ENCODE peak calls at places on chromosome 21, in eight cellular contexts. C, J, I, Q, K, F, X and G are unnamed samples.

GRCh38 chr21:33419538-33420123 is 16.4 kb downstream of the IFNGR2 start:
- DNase-seq in C (peak; percentile 74), J (no peak), I (no peak), Q (peak; percentile 53), K (peak; percentile 81), F (no peak), X (peak; percentile 53), G (peak; percentile 86)

GRCh38 chr21:16113052-16113715 is 383.4 kb downstream of the USP25 start:
- DNase-seq in C (no peak), J (peak; percentile 29), I (no peak), Q (no peak), K (no peak), F (no peak), X (no peak), G (no peak)

GRCh38 chr21:25039461-25040380 is 567.6 kb downstream of the MRPL39 start:
- DNase-seq in C (no peak), J (no peak), I (no peak), Q (peak; percentile 65), K (no peak), F (no peak), X (no peak), G (no peak)

GRCh38 chr21:16037386-16037785 is 307.6 kb downstream of the USP25 start:
- DNase-seq in C (peak; percentile 21), J (no peak), I (no peak), Q (peak; percentile 24), K (peak; percentile 2), F (no peak), X (no peak), G (no peak)

GRCh38 chr21:32322676-32323075 is 24.0 kb downstream of the MRAP start:
- DNase-seq in C (no peak), J (no peak), I (no peak), Q (no peak), K (no peak), F (no peak), X (no peak), G (no peak)

GRCh38 chr21:9839011-9839661 is 682.2 kb upstream of the TPTE start:
- DNase-seq in C (no peak), J (no peak), I (no peak), Q (no peak), K (no peak), F (no peak), X (no peak), G (peak; percentile 9)

GRCh38 chr21:17585875-17586450 is 26.7 kb downstream of the BTG3 start:
- DNase-seq in C (peak; percentile 71), J (peak; percentile 38), I (no peak), Q (peak; percentile 67), K (peak; percentile 76), F (peak; percentile 41), X (peak; percentile 46), G (peak; percentile 78)

GRCh38 chr21:45482899-45483821 is 59.1 kb downstream of the SLC19A1 start:
- DNase-seq in C (no peak), J (no peak), I (no peak), Q (no peak), K (no peak), F (no peak), X (no peak), G (no peak)

GRCh38 chr21:9758141-9758540 is 763.2 kb upstream of the TPTE start:
- DNase-seq in C (no peak), J (no peak), I (no peak), Q (no peak), K (no peak), F (no peak), X (no peak), G (no peak)

GRCh38 chr21:37878946-37879660 is 37.2 kb downstream of the KCNJ6 start:
- DNase-seq in C (peak; percentile 51), J (no peak), I (no peak), Q (peak; percentile 79), K (peak; percentile 41), F (no peak), X (peak; percentile 89), G (no peak)

GRCh38 chr21:45590726-45591618 is 48.7 kb upstream of the SLC19A1 start:
- DNase-seq in C (peak; percentile 16), J (no peak), I (no peak), Q (no peak), K (no peak), F (no peak), X (no peak), G (peak; percentile 79)

GRCh38 chr21:18155508-18156193 is 89.0 kb upstream of the CHODL start:
- DNase-seq in C (peak; percentile 34), J (no peak), I (no peak), Q (peak; percentile 55), K (peak; percentile 6), F (no peak), X (peak; percentile 6), G (no peak)

GRCh38 chr21:45538381-45539045 is 3.7 kb downstream of the SLC19A1 start:
- DNase-seq in C (no peak), J (no peak), I (no peak), Q (no peak), K (no peak), F (no peak), X (no peak), G (peak; percentile 78)

GRCh38 chr21:46079357-46080170 is 18.3 kb upstream of the COL6A2 start:
- DNase-seq in C (peak; percentile 62), J (no peak), I (peak; percentile 28), Q (peak; percentile 89), K (peak; percentile 73), F (no peak), X (peak; percentile 77), G (peak; percentile 98)

GRCh38 chr21:45253180-45253579 is 34.5 kb downstream of the POFUT2 start:
- DNase-seq in C (no peak), J (no peak), I (no peak), Q (peak; percentile 22), K (peak; percentile 25), F (no peak), X (peak; percentile 40), G (peak; percentile 92)

GRCh38 chr21:35370671-35371070 is 321.6 kb upstream of the RUNX1 start:
- DNase-seq in C (no peak), J (no peak), I (no peak), Q (no peak), K (no peak), F (no peak), X (no peak), G (no peak)
- H3K4me3 ChIP-seq in C (no peak overlapping the region), J (no peak overlapping the region), I (no peak overlapping the region), Q (no peak overlapping the region), K (no peak overlapping the region), F (no peak overlapping the region), X (no peak overlapping the region), G (no peak overlapping the region)

GRCh38 chr21:42308161-42308913 is 6.9 kb downstream of the TFF3 start:
- DNase-seq in C (no peak), J (no peak), I (no peak), Q (no peak), K (no peak), F (no peak), X (no peak), G (peak; percentile 68)

GRCh38 chr21:42309753-42310213 is 5.4 kb downstream of the TFF3 start:
- DNase-seq in C (peak; percentile 31), J (peak; percentile 85), I (peak; percentile 56), Q (peak; percentile 4), K (peak; percentile 9), F (no peak), X (peak; percentile 18), G (peak; percentile 91)

GRCh38 chr21:42310411-42311001 is 4.7 kb downstream of the TFF3 start:
- DNase-seq in C (no peak), J (peak; percentile 70), I (no peak), Q (no peak), K (no peak), F (no peak), X (no peak), G (peak; percentile 48)

GRCh38 chr21:42307106-42307505 is 8.1 kb downstream of the TFF3 start:
- DNase-seq in C (no peak), J (no peak), I (no peak), Q (no peak), K (no peak), F (no peak), X (no peak), G (peak; percentile 80)

DNA sequence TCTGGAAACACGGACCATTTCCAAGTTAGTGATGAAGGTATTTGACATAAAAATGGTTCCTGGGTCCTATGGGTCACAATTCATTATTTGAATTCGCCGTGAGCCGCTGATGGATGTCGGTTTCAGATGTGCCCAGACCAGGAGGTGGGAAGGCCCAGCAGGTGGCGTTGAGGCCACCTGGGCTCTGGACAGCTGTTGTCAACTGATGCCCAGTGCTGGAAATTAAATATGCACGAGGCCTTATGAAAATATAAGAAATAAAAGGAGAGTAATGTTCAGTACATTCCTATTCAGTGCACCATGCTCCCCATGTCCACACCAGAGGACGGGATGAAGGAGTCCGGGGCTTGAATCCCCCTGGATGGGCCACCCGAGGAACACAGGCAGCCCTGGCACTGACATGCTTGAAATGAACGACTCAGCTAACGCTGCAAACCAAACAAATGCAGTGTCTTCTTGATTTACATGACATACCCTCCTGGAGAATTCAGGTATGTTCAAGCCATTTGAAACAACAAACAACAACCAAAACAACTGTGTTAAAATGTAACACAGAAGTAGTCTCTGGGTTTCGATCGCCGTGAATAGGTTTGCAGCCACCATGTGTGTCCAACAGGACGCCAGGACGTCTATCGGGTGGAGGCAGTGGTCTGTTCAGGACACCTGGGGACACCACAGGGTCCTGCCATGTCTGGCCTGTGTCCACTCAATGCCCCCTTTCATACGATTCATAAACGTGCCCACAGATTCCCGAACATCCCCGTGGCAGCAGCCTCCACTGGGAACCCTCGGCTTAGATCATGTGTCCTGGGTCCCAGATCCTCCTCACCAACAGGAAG is 6.1 kb downstream of the TFF3 start:
- DNase-seq in C (no peak), J (no peak), I (no peak), Q (no peak), K (no peak), F (no peak), X (no peak), G (peak; percentile 68)
- TF ChIP-seq CTCF in C (no peak), J (peak; percentile 28), I (no peak), Q (no peak), K (no peak), F (peak; percentile 42), X (no peak), G (no peak)

DNA sequence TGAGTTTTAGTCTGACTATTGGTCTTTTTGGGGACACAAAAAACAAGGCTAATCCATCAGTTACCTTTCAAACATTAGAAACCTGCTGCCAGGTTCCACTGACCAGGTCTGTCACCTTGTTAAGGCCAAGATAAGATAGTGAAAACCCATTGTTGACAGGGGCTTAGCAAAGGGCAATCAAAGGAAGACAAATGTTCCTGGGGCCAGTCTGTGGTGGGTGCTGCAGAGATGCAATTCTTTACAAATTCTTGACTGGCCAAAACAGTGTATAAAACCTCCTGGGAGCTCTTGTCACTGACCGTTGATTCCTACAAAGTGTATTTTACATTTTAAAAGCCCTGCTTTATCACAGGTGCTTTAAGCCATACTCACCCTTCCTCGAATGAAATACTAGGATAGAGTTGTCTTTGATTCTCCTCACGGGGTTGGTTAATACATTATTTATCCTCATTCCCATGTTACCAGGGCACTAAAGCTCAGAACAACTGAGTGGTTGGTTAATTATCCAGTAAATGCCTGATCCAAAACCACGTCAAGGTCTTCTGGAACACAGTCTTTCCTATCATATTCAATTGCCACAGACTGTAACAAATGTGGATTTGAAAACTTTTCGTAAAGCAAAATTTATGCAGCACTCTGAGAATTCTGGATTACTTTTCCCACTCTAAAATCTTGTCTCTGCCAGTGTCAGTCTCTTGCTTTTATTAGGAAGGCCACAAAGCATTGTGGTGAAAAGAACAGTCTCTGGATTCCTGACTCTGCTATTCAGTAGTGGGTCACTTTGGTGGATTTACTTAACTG is 77.2 kb downstream of the NRIP1 start:
- DNase-seq in C (no peak), J (no peak), I (no peak), Q (no peak), K (no peak), F (no peak), X (no peak), G (no peak)
- H3K4me3 ChIP-seq in C (no peak overlapping the region), J (no peak overlapping the region), I (no peak overlapping the region), Q (no peak overlapping the region), K (no peak overlapping the region), F (no peak overlapping the region), X (no peak overlapping the region), G (no peak overlapping the region)

GRCh38 chr21:39153373-39153772 is 29.9 kb downstream of the PSMG1 start:
- DNase-seq in C (peak; percentile 11), J (no peak), I (no peak), Q (no peak), K (peak; percentile 13), F (no peak), X (no peak), G (no peak)
- TF ChIP-seq CTCF in C (peak; percentile 66), J (no peak), I (no peak), Q (peak; percentile 57), K (peak; percentile 69), F (peak; percentile 44), X (peak; percentile 81), G (peak; percentile 56)